ENCODE peak calls at places on chromosomes 16 and 17, in seven cellular contexts. One of them, this sample, is unnamed.

GRCh38 chr17:52885882-52886281 is 727.4 kb upstream of the CA10 start:
- DNase-seq in fibroblast of mammary gland: no peak
- DNase-seq in lower leg skin: no peak
- DNase-seq in HTR-8/SVneo: no peak
- DNase-seq in midbrain: no peak
- DNase-seq in small intestine: no peak
- DNase-seq in adrenal gland: no peak
- DNase-seq in this sample: no peak

GRCh38 chr17:27677191-27677590 is 46.2 kb downstream of the LGALS9 start:
- DNase-seq in lower leg skin: no peak
- DNase-seq in midbrain: no peak
- DNase-seq in adrenal gland: no peak
- DNase-seq in fibroblast of mammary gland: no peak
- DNase-seq in HTR-8/SVneo: no peak
- DNase-seq in small intestine: no peak
- DNase-seq in this sample: no peak

GRCh38 chr16:22369221-22369811 is 5.1 kb downstream of the CDR2 start:
- DNase-seq in fibroblast of mammary gland: peak
- DNase-seq in small intestine: peak
- DNase-seq in adrenal gland: no peak
- DNase-seq in midbrain: no peak
- DNase-seq in lower leg skin: no peak
- DNase-seq in HTR-8/SVneo: no peak
- DNase-seq in this sample: no peak

GRCh38 chr16:27993587-27993986 is 69.9 kb downstream of the GSG1L start:
- DNase-seq in lower leg skin: no peak
- DNase-seq in fibroblast of mammary gland: no peak
- DNase-seq in midbrain: no peak
- DNase-seq in adrenal gland: no peak
- DNase-seq in small intestine: no peak
- DNase-seq in HTR-8/SVneo: no peak
- DNase-seq in this sample: no peak

GRCh38 chr17:11705111-11705510 is 106.8 kb downstream of the DNAH9 start:
- DNase-seq in lower leg skin: no peak
- DNase-seq in HTR-8/SVneo: no peak
- DNase-seq in midbrain: no peak
- DNase-seq in small intestine: peak
- DNase-seq in fibroblast of mammary gland: no peak
- DNase-seq in adrenal gland: no peak
- DNase-seq in this sample: no peak

GRCh38 chr16:57946181-57946801 is 24.6 kb downstream of the CNGB1 start:
- DNase-seq in midbrain: no peak
- DNase-seq in lower leg skin: no peak
- DNase-seq in small intestine: no peak
- DNase-seq in adrenal gland: no peak
- DNase-seq in fibroblast of mammary gland: no peak
- DNase-seq in HTR-8/SVneo: no peak
- DNase-seq in this sample: no peak

GRCh38 chr16:75198135-75198600 is 8.8 kb downstream of the CTRB2 start:
- DNase-seq in fibroblast of mammary gland: peak
- DNase-seq in midbrain: no peak
- DNase-seq in small intestine: no peak
- DNase-seq in adrenal gland: no peak
- DNase-seq in lower leg skin: no peak
- DNase-seq in HTR-8/SVneo: no peak
- DNase-seq in this sample: no peak

GRCh38 chr16:66298006-66298405 is 68.5 kb upstream of the CDH5 start:
- DNase-seq in fibroblast of mammary gland: no peak
- DNase-seq in small intestine: no peak
- DNase-seq in lower leg skin: no peak
- DNase-seq in HTR-8/SVneo: no peak
- DNase-seq in midbrain: no peak
- DNase-seq in adrenal gland: no peak
- DNase-seq in this sample: no peak

GRCh38 chr16:1633310-1633709 is 21.1 kb downstream of the CRAMP1 start:
- DNase-seq in fibroblast of mammary gland: no peak
- DNase-seq in midbrain: no peak
- DNase-seq in adrenal gland: no peak
- DNase-seq in small intestine: no peak
- DNase-seq in lower leg skin: no peak
- DNase-seq in HTR-8/SVneo: no peak
- DNase-seq in this sample: no peak

GRCh38 chr17:79391808-79392233 is 219.0 kb downstream of the RBFOX3 start:
- DNase-seq in HTR-8/SVneo: peak
- DNase-seq in midbrain: peak
- DNase-seq in adrenal gland: peak
- DNase-seq in lower leg skin: peak
- DNase-seq in small intestine: peak
- DNase-seq in fibroblast of mammary gland: peak
- DNase-seq in this sample: peak

GRCh38 chr17:9158545-9159452 is 137.5 kb downstream of the NTN1 start:
- DNase-seq in midbrain: no peak
- DNase-seq in small intestine: peak
- DNase-seq in lower leg skin: no peak
- DNase-seq in HTR-8/SVneo: no peak
- DNase-seq in fibroblast of mammary gland: peak
- DNase-seq in adrenal gland: no peak
- DNase-seq in this sample: no peak

GRCh38 chr16:79595261-79595660 is 5.3 kb downstream of the MAF start:
- DNase-seq in lower leg skin: no peak
- DNase-seq in HTR-8/SVneo: no peak
- DNase-seq in midbrain: peak
- DNase-seq in fibroblast of mammary gland: no peak
- DNase-seq in small intestine: no peak
- DNase-seq in adrenal gland: no peak
- DNase-seq in this sample: no peak

GRCh38 chr17:55717898-55718735 is 4.5 kb downstream of the TMEM100 start:
- DNase-seq in fibroblast of mammary gland: peak
- DNase-seq in small intestine: peak
- DNase-seq in lower leg skin: peak
- DNase-seq in HTR-8/SVneo: peak
- DNase-seq in midbrain: peak
- DNase-seq in adrenal gland: peak
- DNase-seq in this sample: peak

GRCh38 chr16:30633526-30633925 is 17.2 kb upstream of the PRR14 start:
- DNase-seq in fibroblast of mammary gland: no peak
- DNase-seq in HTR-8/SVneo: no peak
- DNase-seq in small intestine: no peak
- DNase-seq in adrenal gland: no peak
- DNase-seq in lower leg skin: no peak
- DNase-seq in midbrain: no peak
- DNase-seq in this sample: no peak

GRCh38 chr16:31253642-31254045 is 6.1 kb upstream of the ITGAM start:
- DNase-seq in midbrain: no peak
- DNase-seq in lower leg skin: peak
- DNase-seq in HTR-8/SVneo: no peak
- DNase-seq in small intestine: peak
- DNase-seq in fibroblast of mammary gland: peak
- DNase-seq in adrenal gland: peak
- DNase-seq in this sample: no peak

GRCh38 chr17:77566151-77566550 is 392.4 kb upstream of the TNRC6C start:
- DNase-seq in lower leg skin: no peak
- DNase-seq in adrenal gland: no peak
- DNase-seq in midbrain: no peak
- DNase-seq in fibroblast of mammary gland: no peak
- DNase-seq in HTR-8/SVneo: no peak
- DNase-seq in small intestine: no peak
- DNase-seq in this sample: no peak

GRCh38 chr17:77597421-77598240 is 360.9 kb upstream of the TNRC6C start:
- DNase-seq in adrenal gland: no peak
- DNase-seq in lower leg skin: no peak
- DNase-seq in HTR-8/SVneo: no peak
- DNase-seq in small intestine: no peak
- DNase-seq in midbrain: no peak
- DNase-seq in fibroblast of mammary gland: no peak
- DNase-seq in this sample: no peak

GRCh38 chr16:23391381-23392222 is 61.4 kb downstream of the COG7 start:
- DNase-seq in small intestine: no peak
- DNase-seq in HTR-8/SVneo: no peak
- DNase-seq in adrenal gland: no peak
- DNase-seq in midbrain: no peak
- DNase-seq in fibroblast of mammary gland: no peak
- DNase-seq in lower leg skin: no peak
- DNase-seq in this sample: no peak

GRCh38 chr16:66695935-66696668 is 441 bp downstream of the CMTM4 start:
- DNase-seq in fibroblast of mammary gland: no peak
- DNase-seq in small intestine: peak
- DNase-seq in adrenal gland: peak
- DNase-seq in midbrain: no peak
- DNase-seq in HTR-8/SVneo: peak
- DNase-seq in lower leg skin: peak
- DNase-seq in this sample: peak

GRCh38 chr17:57235124-57235523 is 21.2 kb upstream of the MSI2 start:
- DNase-seq in midbrain: no peak
- DNase-seq in fibroblast of mammary gland: no peak
- DNase-seq in HTR-8/SVneo: no peak
- DNase-seq in adrenal gland: no peak
- DNase-seq in small intestine: no peak
- DNase-seq in lower leg skin: no peak
- DNase-seq in this sample: no peak

GRCh38 chr17:77836557-77837041 is 121.9 kb upstream of the TNRC6C start:
- DNase-seq in midbrain: no peak
- DNase-seq in fibroblast of mammary gland: peak
- DNase-seq in HTR-8/SVneo: no peak
- DNase-seq in small intestine: no peak
- DNase-seq in adrenal gland: no peak
- DNase-seq in lower leg skin: no peak
- DNase-seq in this sample: no peak

GRCh38 chr17:38315497-38315896 is 18.5 kb downstream of the MRPL45 start:
- DNase-seq in midbrain: no peak
- DNase-seq in HTR-8/SVneo: no peak
- DNase-seq in fibroblast of mammary gland: no peak
- DNase-seq in lower leg skin: no peak
- DNase-seq in small intestine: no peak
- DNase-seq in adrenal gland: no peak
- DNase-seq in this sample: no peak

GRCh38 chr16:87707714-87708113 is 58.1 kb downstream of the KLHDC4 start:
- DNase-seq in HTR-8/SVneo: no peak
- DNase-seq in small intestine: no peak
- DNase-seq in fibroblast of mammary gland: no peak
- DNase-seq in lower leg skin: no peak
- DNase-seq in adrenal gland: no peak
- DNase-seq in midbrain: no peak
- DNase-seq in this sample: no peak

GRCh38 chr17:75875940-75876189 is 2.5 kb downstream of the TRIM47 start:
- DNase-seq in HTR-8/SVneo: no peak
- DNase-seq in small intestine: no peak
- DNase-seq in lower leg skin: no peak
- DNase-seq in adrenal gland: no peak
- DNase-seq in midbrain: no peak
- DNase-seq in fibroblast of mammary gland: no peak
- DNase-seq in this sample: no peak

GRCh38 chr17:72632026-72632684 is 460.3 kb downstream of the SLC39A11 start:
- DNase-seq in midbrain: no peak
- DNase-seq in HTR-8/SVneo: no peak
- DNase-seq in lower leg skin: peak
- DNase-seq in small intestine: peak
- DNase-seq in adrenal gland: no peak
- DNase-seq in fibroblast of mammary gland: no peak
- DNase-seq in this sample: no peak

GRCh38 chr17:81512560-81512983 is at the start of gene ACTG1:
- DNase-seq in midbrain: peak
- DNase-seq in fibroblast of mammary gland: peak
- DNase-seq in HTR-8/SVneo: peak
- DNase-seq in adrenal gland: peak
- DNase-seq in small intestine: peak
- DNase-seq in lower leg skin: peak
- DNase-seq in this sample: peak

GRCh38 chr16:48632137-48632774 is 22.3 kb upstream of the N4BP1 start:
- DNase-seq in midbrain: no peak
- DNase-seq in fibroblast of mammary gland: no peak
- DNase-seq in adrenal gland: no peak
- DNase-seq in HTR-8/SVneo: no peak
- DNase-seq in lower leg skin: peak
- DNase-seq in small intestine: peak
- DNase-seq in this sample: no peak

GRCh38 chr17:29972277-29972676 is 30.8 kb downstream of the EFCAB5 start:
- DNase-seq in HTR-8/SVneo: no peak
- DNase-seq in midbrain: no peak
- DNase-seq in fibroblast of mammary gland: no peak
- DNase-seq in lower leg skin: no peak
- DNase-seq in adrenal gland: no peak
- DNase-seq in small intestine: no peak
- DNase-seq in this sample: no peak

GRCh38 chr16:48024042-48024441 is 131.8 kb downstream of the ABCC12 start:
- DNase-seq in HTR-8/SVneo: no peak
- DNase-seq in small intestine: no peak
- DNase-seq in fibroblast of mammary gland: no peak
- DNase-seq in lower leg skin: no peak
- DNase-seq in adrenal gland: no peak
- DNase-seq in midbrain: no peak
- DNase-seq in this sample: no peak

GRCh38 chr17:416293-417206 is 63.9 kb upstream of the RPH3AL start:
- DNase-seq in small intestine: peak
- DNase-seq in fibroblast of mammary gland: no peak
- DNase-seq in midbrain: no peak
- DNase-seq in adrenal gland: no peak
- DNase-seq in lower leg skin: no peak
- DNase-seq in HTR-8/SVneo: no peak
- DNase-seq in this sample: peak

GRCh38 chr17:3959295-3959899 is 4.8 kb downstream of the ATP2A3 start:
- DNase-seq in HTR-8/SVneo: no peak
- DNase-seq in midbrain: no peak
- DNase-seq in adrenal gland: no peak
- DNase-seq in lower leg skin: no peak
- DNase-seq in fibroblast of mammary gland: peak
- DNase-seq in small intestine: peak
- DNase-seq in this sample: no peak

GRCh38 chr16:51524555-51525373 is 373.7 kb upstream of the SALL1 start:
- DNase-seq in lower leg skin: no peak
- DNase-seq in fibroblast of mammary gland: peak
- DNase-seq in HTR-8/SVneo: no peak
- DNase-seq in small intestine: no peak
- DNase-seq in midbrain: peak
- DNase-seq in adrenal gland: no peak
- DNase-seq in this sample: no peak